ENCODE peak calls at places on chromosome X, in eight cellular contexts. One of them, this sample, is unnamed.

GRCh38 chrX:47662144-47662657 is 3.2 kb upstream of the UXT start:
- DNase-seq in CD8-positive, alpha-beta T cell: no peak
- DNase-seq in right lobe of liver: no peak
- DNase-seq in fibroblast of lung: peak
- DNase-seq in AG04450: peak
- DNase-seq in chondrocyte: no peak
- DNase-seq in breast epithelium: no peak
- DNase-seq in IMR-90: peak
- DNase-seq in this sample: no peak

GRCh38 chrX:9899640-9900075 is 67.5 kb upstream of the CLDN34 start:
- DNase-seq in CD8-positive, alpha-beta T cell: no peak
- DNase-seq in chondrocyte: no peak
- DNase-seq in breast epithelium: no peak
- DNase-seq in fibroblast of lung: peak
- DNase-seq in IMR-90: peak
- DNase-seq in right lobe of liver: no peak
- DNase-seq in AG04450: peak
- DNase-seq in this sample: no peak

GRCh38 chrX:119181491-119181890 is 53.9 kb upstream of the KIAA1210 start:
- DNase-seq in CD8-positive, alpha-beta T cell: no peak
- DNase-seq in chondrocyte: no peak
- DNase-seq in fibroblast of lung: no peak
- DNase-seq in breast epithelium: no peak
- DNase-seq in IMR-90: no peak
- DNase-seq in AG04450: no peak
- DNase-seq in right lobe of liver: peak
- DNase-seq in this sample: peak

GRCh38 chrX:55119712-55120111 is 30.9 kb downstream of the PAGE2 start:
- DNase-seq in fibroblast of lung: peak
- DNase-seq in right lobe of liver: no peak
- DNase-seq in chondrocyte: no peak
- DNase-seq in AG04450: no peak
- DNase-seq in CD8-positive, alpha-beta T cell: no peak
- DNase-seq in IMR-90: peak
- DNase-seq in breast epithelium: no peak
- DNase-seq in this sample: no peak

GRCh38 chrX:11460347-11460746 is 167.1 kb downstream of the AMELX start:
- DNase-seq in chondrocyte: no peak
- DNase-seq in AG04450: no peak
- DNase-seq in breast epithelium: no peak
- DNase-seq in CD8-positive, alpha-beta T cell: no peak
- DNase-seq in IMR-90: no peak
- DNase-seq in fibroblast of lung: no peak
- DNase-seq in right lobe of liver: no peak
- DNase-seq in this sample: no peak

GRCh38 chrX:139052461-139052860 is 340.9 kb upstream of the FGF13 start:
- DNase-seq in AG04450: no peak
- DNase-seq in fibroblast of lung: no peak
- DNase-seq in CD8-positive, alpha-beta T cell: no peak
- DNase-seq in right lobe of liver: no peak
- DNase-seq in IMR-90: no peak
- DNase-seq in chondrocyte: no peak
- DNase-seq in breast epithelium: no peak
- DNase-seq in this sample: no peak

GRCh38 chrX:40392599-40392998 is 188.2 kb upstream of the ATP6AP2 start:
- DNase-seq in fibroblast of lung: no peak
- DNase-seq in CD8-positive, alpha-beta T cell: no peak
- DNase-seq in chondrocyte: no peak
- DNase-seq in AG04450: no peak
- DNase-seq in breast epithelium: no peak
- DNase-seq in IMR-90: no peak
- DNase-seq in right lobe of liver: no peak
- DNase-seq in this sample: no peak

GRCh38 chrX:73268463-73268862 is 53.8 kb upstream of the NAP1L2 start:
- DNase-seq in fibroblast of lung: no peak
- DNase-seq in breast epithelium: no peak
- DNase-seq in right lobe of liver: no peak
- DNase-seq in CD8-positive, alpha-beta T cell: no peak
- DNase-seq in IMR-90: no peak
- DNase-seq in chondrocyte: no peak
- DNase-seq in AG04450: no peak
- DNase-seq in this sample: no peak

GRCh38 chrX:139692506-139692849 is 15.5 kb downstream of the MCF2 start:
- DNase-seq in chondrocyte: no peak
- DNase-seq in breast epithelium: no peak
- DNase-seq in right lobe of liver: no peak
- DNase-seq in fibroblast of lung: no peak
- DNase-seq in AG04450: no peak
- DNase-seq in IMR-90: no peak
- DNase-seq in CD8-positive, alpha-beta T cell: no peak
- DNase-seq in this sample: no peak

GRCh38 chrX:30635630-30636029 is 17.6 kb upstream of the GK start:
- DNase-seq in AG04450: no peak
- DNase-seq in right lobe of liver: no peak
- DNase-seq in breast epithelium: no peak
- DNase-seq in IMR-90: peak
- DNase-seq in fibroblast of lung: peak
- DNase-seq in CD8-positive, alpha-beta T cell: no peak
- DNase-seq in chondrocyte: no peak
- DNase-seq in this sample: no peak
- TF ChIP-seq CTCF in AG04450: peak
- TF ChIP-seq CTCF in right lobe of liver: peak
- TF ChIP-seq CTCF in breast epithelium: no peak
- TF ChIP-seq CTCF in IMR-90: peak
- TF ChIP-seq CTCF in fibroblast of lung: peak
- TF ChIP-seq CTCF in CD8-positive, alpha-beta T cell: peak
- TF ChIP-seq CTCF in chondrocyte: peak
- TF ChIP-seq CTCF in this sample: peak

DNA sequence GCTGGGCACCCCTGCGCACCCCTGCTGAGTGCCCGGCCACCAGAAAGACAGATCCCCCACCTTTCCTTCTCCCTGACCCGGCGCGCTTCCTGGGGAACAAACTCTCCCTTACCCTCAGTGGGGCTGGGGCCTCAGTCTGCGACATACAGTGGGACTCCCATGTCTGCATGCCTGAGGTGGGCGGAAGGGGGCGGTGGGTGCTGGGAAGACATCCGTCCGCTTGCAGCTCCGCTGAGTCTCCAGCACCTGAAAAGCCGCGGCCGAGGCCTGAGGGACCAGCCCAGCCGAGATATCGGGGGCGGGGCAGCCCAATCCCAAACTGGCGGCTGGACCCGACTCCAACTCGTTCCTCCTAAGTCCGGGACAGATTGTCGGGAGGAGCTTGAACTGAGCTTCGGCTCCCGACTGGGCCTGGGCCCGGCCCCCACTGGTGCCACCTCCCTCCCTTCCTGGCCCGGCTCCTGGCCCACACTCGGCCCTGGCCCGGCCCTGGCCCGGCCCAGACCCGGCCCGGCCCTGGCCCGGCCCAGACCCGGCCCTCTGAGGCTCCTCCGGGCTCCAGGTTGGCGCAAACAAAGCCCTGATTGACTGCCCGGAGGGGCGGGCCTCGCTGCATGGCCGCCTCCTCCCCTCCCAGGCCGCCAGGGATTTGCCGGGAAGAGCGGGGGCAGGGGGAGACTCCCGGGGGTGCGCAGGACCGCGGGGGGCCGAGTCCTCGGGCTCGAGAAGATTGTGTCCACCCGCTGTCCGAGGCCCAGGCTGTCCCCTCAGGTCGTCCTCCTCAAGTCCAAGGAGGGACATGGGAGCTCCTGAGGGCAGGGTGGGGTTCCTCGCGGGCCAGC is 878 bp upstream of the SLC16A2 start:
- DNase-seq in right lobe of liver: peak
- DNase-seq in CD8-positive, alpha-beta T cell: no peak
- DNase-seq in IMR-90: peak
- DNase-seq in AG04450: peak
- DNase-seq in chondrocyte: no peak
- DNase-seq in fibroblast of lung: peak
- DNase-seq in breast epithelium: peak
- DNase-seq in this sample: peak
- TF ChIP-seq CTCF in right lobe of liver: no peak
- TF ChIP-seq CTCF in CD8-positive, alpha-beta T cell: no peak
- TF ChIP-seq CTCF in IMR-90: no peak
- TF ChIP-seq CTCF in AG04450: no peak
- TF ChIP-seq CTCF in chondrocyte: peak
- TF ChIP-seq CTCF in fibroblast of lung: no peak
- TF ChIP-seq CTCF in breast epithelium: no peak
- TF ChIP-seq CTCF in this sample: no peak

GRCh38 chrX:150546711-150547153 is 21.7 kb upstream of the MTM1 start:
- DNase-seq in IMR-90: no peak
- DNase-seq in chondrocyte: no peak
- DNase-seq in CD8-positive, alpha-beta T cell: no peak
- DNase-seq in AG04450: no peak
- DNase-seq in right lobe of liver: peak
- DNase-seq in fibroblast of lung: peak
- DNase-seq in breast epithelium: no peak
- DNase-seq in this sample: no peak

GRCh38 chrX:150543230-150544155 is 24.9 kb upstream of the MTM1 start:
- DNase-seq in breast epithelium: no peak
- DNase-seq in CD8-positive, alpha-beta T cell: no peak
- DNase-seq in fibroblast of lung: no peak
- DNase-seq in IMR-90: no peak
- DNase-seq in right lobe of liver: no peak
- DNase-seq in chondrocyte: no peak
- DNase-seq in AG04450: no peak
- DNase-seq in this sample: no peak

GRCh38 chrX:150544835-150545790 is 23.3 kb upstream of the MTM1 start:
- DNase-seq in AG04450: no peak
- DNase-seq in CD8-positive, alpha-beta T cell: no peak
- DNase-seq in IMR-90: no peak
- DNase-seq in chondrocyte: no peak
- DNase-seq in breast epithelium: no peak
- DNase-seq in right lobe of liver: no peak
- DNase-seq in fibroblast of lung: no peak
- DNase-seq in this sample: no peak

GRCh38 chrX:150542846-150543229 is 25.6 kb upstream of the MTM1 start:
- DNase-seq in chondrocyte: no peak
- DNase-seq in CD8-positive, alpha-beta T cell: no peak
- DNase-seq in right lobe of liver: no peak
- DNase-seq in fibroblast of lung: no peak
- DNase-seq in IMR-90: no peak
- DNase-seq in breast epithelium: no peak
- DNase-seq in AG04450: no peak
- DNase-seq in this sample: no peak

GRCh38 chrX:150544222-150544787 is 24.1 kb upstream of the MTM1 start:
- DNase-seq in breast epithelium: no peak
- DNase-seq in AG04450: no peak
- DNase-seq in chondrocyte: no peak
- DNase-seq in fibroblast of lung: peak
- DNase-seq in right lobe of liver: no peak
- DNase-seq in CD8-positive, alpha-beta T cell: no peak
- DNase-seq in IMR-90: no peak
- DNase-seq in this sample: no peak
- TF ChIP-seq CTCF in breast epithelium: no peak
- TF ChIP-seq CTCF in AG04450: no peak
- TF ChIP-seq CTCF in chondrocyte: no peak
- TF ChIP-seq CTCF in fibroblast of lung: no peak
- TF ChIP-seq CTCF in right lobe of liver: no peak
- TF ChIP-seq CTCF in CD8-positive, alpha-beta T cell: no peak
- TF ChIP-seq CTCF in IMR-90: no peak
- TF ChIP-seq CTCF in this sample: no peak

GRCh38 chrX:138026211-138026610 is 460.3 kb downstream of the ZIC3 start:
- DNase-seq in right lobe of liver: no peak
- DNase-seq in CD8-positive, alpha-beta T cell: no peak
- DNase-seq in IMR-90: no peak
- DNase-seq in chondrocyte: no peak
- DNase-seq in fibroblast of lung: peak
- DNase-seq in breast epithelium: no peak
- DNase-seq in AG04450: no peak
- DNase-seq in this sample: no peak
- TF ChIP-seq CTCF in right lobe of liver: peak
- TF ChIP-seq CTCF in CD8-positive, alpha-beta T cell: no peak
- TF ChIP-seq CTCF in IMR-90: peak
- TF ChIP-seq CTCF in chondrocyte: peak
- TF ChIP-seq CTCF in fibroblast of lung: peak
- TF ChIP-seq CTCF in breast epithelium: no peak
- TF ChIP-seq CTCF in AG04450: no peak
- TF ChIP-seq CTCF in this sample: peak

GRCh38 chrX:22968494-22968893 is 31.3 kb upstream of the DDX53 start:
- DNase-seq in CD8-positive, alpha-beta T cell: no peak
- DNase-seq in IMR-90: no peak
- DNase-seq in chondrocyte: no peak
- DNase-seq in right lobe of liver: no peak
- DNase-seq in AG04450: no peak
- DNase-seq in fibroblast of lung: no peak
- DNase-seq in breast epithelium: no peak
- DNase-seq in this sample: no peak
- TF ChIP-seq CTCF in CD8-positive, alpha-beta T cell: no peak
- TF ChIP-seq CTCF in IMR-90: no peak
- TF ChIP-seq CTCF in chondrocyte: no peak
- TF ChIP-seq CTCF in right lobe of liver: no peak
- TF ChIP-seq CTCF in AG04450: no peak
- TF ChIP-seq CTCF in fibroblast of lung: no peak
- TF ChIP-seq CTCF in breast epithelium: no peak
- TF ChIP-seq CTCF in this sample: no peak

DNA sequence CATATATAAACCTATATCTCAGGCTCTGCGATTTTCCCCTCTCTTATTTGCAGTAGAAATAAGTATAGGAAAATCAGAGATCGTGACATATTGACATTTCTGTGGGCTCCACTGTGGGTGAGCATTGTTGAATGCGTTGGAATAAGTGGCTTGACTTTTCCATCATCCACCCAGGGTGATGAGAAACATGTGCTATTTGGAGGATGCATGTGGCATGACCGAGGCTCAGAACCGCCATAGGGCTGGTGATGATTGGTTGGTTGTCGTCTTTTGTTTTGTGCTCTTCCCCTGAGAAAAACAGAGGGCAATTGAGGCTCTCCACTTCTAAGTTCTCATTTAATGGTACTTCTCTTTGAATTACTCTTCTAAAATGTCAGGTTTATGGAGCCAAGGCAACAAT is 140.1 kb downstream of the MXRA5 start:
- DNase-seq in AG04450: no peak
- DNase-seq in chondrocyte: no peak
- DNase-seq in CD8-positive, alpha-beta T cell: no peak
- DNase-seq in IMR-90: no peak
- DNase-seq in fibroblast of lung: no peak
- DNase-seq in breast epithelium: no peak
- DNase-seq in right lobe of liver: no peak
- DNase-seq in this sample: no peak
- TF ChIP-seq CTCF in AG04450: no peak
- TF ChIP-seq CTCF in chondrocyte: no peak
- TF ChIP-seq CTCF in CD8-positive, alpha-beta T cell: no peak
- TF ChIP-seq CTCF in IMR-90: no peak
- TF ChIP-seq CTCF in fibroblast of lung: no peak
- TF ChIP-seq CTCF in breast epithelium: no peak
- TF ChIP-seq CTCF in right lobe of liver: no peak
- TF ChIP-seq CTCF in this sample: no peak